ENCODE peak calls at places on chromosome 20, in nine cellular contexts. L is activated effector memory CD4-positive, alpha-beta T cell treated with Interleukin-2 at 50 U/mL for 16 hours; F is stimulated activated CD4-positive, alpha-beta T cell treated with anti-CD3 and anti-CD28 coated beads, Interleukin-4, amount 100 ng/mL, for 48 hours; H is activated gamma-delta T cell treated with Interleukin-2 at 50 U/mL for 16 hours; I is SW480; Q is H4; D is neural crest cell; T is H9; O is EL. N is an unnamed sample.

GRCh38 chr20:38658879-38659612 is 57.4 kb downstream of the ARHGAP40 start:
- DNase-seq in L (peak), F (no peak), H (peak), I (peak), Q (peak), D (peak), T (peak), O (peak), N (peak)

GRCh38 chr20:62606551-62607201 is 35.6 kb upstream of the SLCO4A1 start:
- DNase-seq in L (no peak), F (no peak), H (no peak), I (peak), Q (no peak), D (no peak), T (no peak), O (peak), N (no peak)

GRCh38 chr20:6169251-6169650 is 46.4 kb upstream of the FERMT1 start:
- DNase-seq in L (no peak), F (no peak), H (no peak), I (peak), Q (no peak), D (no peak), T (no peak), O (peak), N (no peak)

GRCh38 chr20:39773380-39774000 is 811.3 kb downstream of the DHX35 start:
- DNase-seq in L (no peak), F (no peak), H (no peak), I (no peak), Q (no peak), D (no peak), T (no peak), O (peak), N (no peak)

GRCh38 chr20:10090588-10091166 is 55.9 kb downstream of the ANKEF1 start:
- DNase-seq in L (no peak), F (peak), H (no peak), I (peak), Q (peak), D (peak), T (peak), O (peak), N (peak)

GRCh38 chr20:90651-91050 is 3.2 kb downstream of the DEFB125 start:
- DNase-seq in L (no peak), F (no peak), H (no peak), I (peak), Q (no peak), D (no peak), T (no peak), O (no peak), N (no peak)

GRCh38 chr20:57564180-57564802 is 3.4 kb downstream of the PCK1 start:
- DNase-seq in L (no peak), F (no peak), H (no peak), I (no peak), Q (no peak), D (no peak), T (no peak), O (no peak), N (no peak)

GRCh38 chr20:51979226-51979625 is 176.9 kb upstream of the SALL4 start:
- DNase-seq in L (no peak), F (no peak), H (no peak), I (no peak), Q (no peak), D (no peak), T (no peak), O (no peak), N (no peak)

GRCh38 chr20:61295726-61296628 is 43.9 kb downstream of the CDH4 start:
- DNase-seq in L (no peak), F (no peak), H (no peak), I (no peak), Q (no peak), D (no peak), T (no peak), O (peak), N (no peak)

GRCh38 chr20:53884859-53885654 is 185.3 kb downstream of the BCAS1 start:
- DNase-seq in L (no peak), F (peak), H (peak), I (no peak), Q (no peak), D (no peak), T (no peak), O (no peak), N (no peak)

GRCh38 chr20:62294516-62294915 is 8.3 kb upstream of the ADRM1 start:
- DNase-seq in L (no peak), F (no peak), H (no peak), I (no peak), Q (no peak), D (no peak), T (no peak), O (no peak), N (no peak)

GRCh38 chr20:31713312-31714049 is 9.2 kb downstream of the BCL2L1 start:
- DNase-seq in L (no peak), F (no peak), H (no peak), I (peak), Q (peak), D (no peak), T (peak), O (peak), N (no peak)

GRCh38 chr20:59194023-59194935 is 30.7 kb downstream of the ZNF831 start:
- DNase-seq in L (no peak), F (no peak), H (no peak), I (no peak), Q (no peak), D (no peak), T (no peak), O (no peak), N (no peak)

GRCh38 chr20:3646067-3646440 is 17.1 kb downstream of the GFRA4 start:
- DNase-seq in L (no peak), F (no peak), H (no peak), I (no peak), Q (no peak), D (no peak), T (no peak), O (no peak), N (no peak)

GRCh38 chr20:46695888-46696287 is 6.6 kb upstream of the TP53RK start:
- DNase-seq in L (no peak), F (no peak), H (no peak), I (peak), Q (peak), D (no peak), T (no peak), O (no peak), N (no peak)

GRCh38 chr20:4979841-4980410 is 21.4 kb downstream of the SLC23A2 start:
- DNase-seq in L (no peak), F (no peak), H (no peak), I (no peak), Q (no peak), D (no peak), T (no peak), O (no peak), N (no peak)

GRCh38 chr20:54985100-54985499 is 509.7 kb downstream of the DOK5 start:
- DNase-seq in L (no peak), F (no peak), H (no peak), I (no peak), Q (no peak), D (no peak), T (no peak), O (no peak), N (no peak)

GRCh38 chr20:59460352-59460751 is 144.0 kb upstream of the PHACTR3 start:
- DNase-seq in L (no peak), F (no peak), H (no peak), I (no peak), Q (no peak), D (no peak), T (no peak), O (no peak), N (no peak)

GRCh38 chr20:49595811-49596545 is 28.0 kb upstream of the PTGIS start:
- DNase-seq in L (peak), F (peak), H (peak), I (peak), Q (no peak), D (no peak), T (no peak), O (peak), N (no peak)

GRCh38 chr20:63269724-63270123 is 2.9 kb upstream of the ARFGAP1 start:
- DNase-seq in L (no peak), F (no peak), H (no peak), I (no peak), Q (no peak), D (no peak), T (no peak), O (no peak), N (no peak)

GRCh38 chr20:63833776-63834544 is 2.9 kb upstream of the ZBTB46 start:
- DNase-seq in L (no peak), F (no peak), H (no peak), I (no peak), Q (no peak), D (no peak), T (peak), O (peak), N (no peak)

GRCh38 chr20:47927944-47928343 is 142.7 kb upstream of the SULF2 start:
- DNase-seq in L (no peak), F (no peak), H (no peak), I (no peak), Q (peak), D (no peak), T (no peak), O (no peak), N (no peak)

GRCh38 chr20:61734733-61735502 is 330.8 kb downstream of the TAF4 start:
- DNase-seq in L (no peak), F (no peak), H (no peak), I (no peak), Q (no peak), D (no peak), T (no peak), O (no peak), N (no peak)

GRCh38 chr20:46520976-46521579 is 7.7 kb upstream of the ZNF334 start:
- DNase-seq in L (peak), F (peak), H (peak), I (peak), Q (peak), D (peak), T (peak), O (peak), N (peak)

GRCh38 chr20:4051413-4052138 is 36.2 kb upstream of the RNF24 start:
- DNase-seq in L (no peak), F (no peak), H (no peak), I (no peak), Q (no peak), D (no peak), T (no peak), O (no peak), N (no peak)

GRCh38 chr20:61263084-61263695 is 11.1 kb downstream of the CDH4 start:
- DNase-seq in L (peak), F (peak), H (peak), I (no peak), Q (no peak), D (peak), T (peak), O (peak), N (peak)

GRCh38 chr20:32603046-32603726 is 18.1 kb upstream of the NOL4L start:
- DNase-seq in L (no peak), F (no peak), H (no peak), I (no peak), Q (no peak), D (no peak), T (no peak), O (no peak), N (no peak)

GRCh38 chr20:46151936-46152335 is 33.8 kb downstream of the CD40 start:
- DNase-seq in L (no peak), F (peak), H (no peak), I (no peak), Q (no peak), D (no peak), T (peak), O (no peak), N (peak)

GRCh38 chr20:2446845-2447244 is 23.7 kb downstream of the SNRPB start:
- DNase-seq in L (no peak), F (no peak), H (no peak), I (no peak), Q (no peak), D (no peak), T (peak), O (no peak), N (no peak)